ENCODE peak calls at places on chromosomes 3 and 15, in five cellular contexts. W is ovary, B is IMR-90, Q is GM23248, C is heart left ventricle. J is an unnamed sample. For H3K27me3, the result is how much of the 10 kb centered on the place peaks cover.

GRCh38 chr3:130626021-130626420 is 109.0 kb downstream of the COL6A6 start:
- DNase-seq in W (no peak), C (no peak), Q (peak), B (peak), J (no peak)

GRCh38 chr15:51727141-51727897 is 10.1 kb downstream of the LYSMD2 start:
- DNase-seq in W (no peak), Q (peak), B (peak), C (no peak), J (no peak)

GRCh38 chr3:17070560-17070959 is 185.8 kb downstream of the PLCL2 start:
- DNase-seq in B (peak), Q (peak), C (peak), W (peak), J (peak)

GRCh38 chr15:76844096-76844495 is 61.0 kb downstream of the SCAPER start:
- DNase-seq in B (peak), W (no peak), C (no peak), Q (peak), J (no peak)

GRCh38 chr15:45795487-45796069 is 160.7 kb downstream of the SQOR start:
- DNase-seq in W (no peak), C (peak), B (peak), Q (peak), J (peak)

GRCh38 chr15:48040166-48040817 is 80.5 kb upstream of the SLC24A5 start:
- DNase-seq in B (peak), C (no peak), Q (peak), W (no peak), J (no peak)

GRCh38 chr3:15361494-15362214 is 29.3 kb upstream of the SH3BP5 start:
- DNase-seq in C (no peak), B (peak), W (no peak), Q (peak), J (peak)

GRCh38 chr3:126568776-126569342 is 10.1 kb upstream of the C3orf22 start:
- DNase-seq in C (no peak), W (no peak), B (no peak), Q (no peak), J (peak)

GRCh38 chr3:116339441-116340028 is 105.8 kb downstream of the LSAMP start:
- DNase-seq in W (no peak), Q (peak), B (peak), C (no peak), J (peak)

GRCh38 chr3:125556314-125556713 is 36.3 kb upstream of the SNX4 start:
- DNase-seq in B (peak), C (no peak), W (no peak), Q (peak), J (no peak)

GRCh38 chr15:28984421-28985375 is 98.9 kb downstream of the APBA2 start:
- DNase-seq in W (peak), C (no peak), Q (peak), B (peak), J (peak)

GRCh38 chr3:127953092-127953491 is 38.1 kb downstream of the KBTBD12 start:
- DNase-seq in W (no peak), B (peak), Q (peak), C (no peak), J (no peak)

GRCh38 chr3:151794080-151794479 is 19.8 kb upstream of the AADAC start:
- DNase-seq in B (no peak), W (no peak), C (no peak), Q (no peak), J (no peak)

GRCh38 chr3:23981955-23982354 is 36.9 kb downstream of the NR1D2 start:
- DNase-seq in B (no peak), Q (no peak), W (no peak), C (no peak), J (peak)

GRCh38 chr3:42533161-42533897 is 30.9 kb downstream of the VIPR1 start:
- DNase-seq in Q (no peak), W (no peak), C (no peak), B (no peak), J (peak)

GRCh38 chr3:38164966-38165721 is at the start of gene OXSR1:
- DNase-seq in B (peak), W (peak), Q (peak), C (peak), J (peak)

GRCh38 chr3:149717391-149718056 is 34.8 kb downstream of the COMMD2 start:
- DNase-seq in Q (peak), C (peak), W (peak), B (peak), J (peak)

GRCh38 chr15:49036650-49037545 is 9.3 kb downstream of the SECISBP2L start:
- DNase-seq in C (no peak), Q (peak), B (peak), W (no peak), J (no peak)

GRCh38 chr15:65460948-65461347 is 38.2 kb upstream of the IGDCC4 start:
- DNase-seq in C (no peak), B (peak), Q (peak), W (no peak), J (no peak)

GRCh38 chr3:119700269-119700919 is 2.4 kb upstream of the CFAP91 start:
- DNase-seq in C (peak), B (peak), Q (peak), W (no peak), J (no peak)

GRCh38 chr15:66390670-66391069 is 4.0 kb downstream of the MAP2K1 start:
- DNase-seq in Q (no peak), C (no peak), B (no peak), W (no peak), J (no peak)

DNA sequence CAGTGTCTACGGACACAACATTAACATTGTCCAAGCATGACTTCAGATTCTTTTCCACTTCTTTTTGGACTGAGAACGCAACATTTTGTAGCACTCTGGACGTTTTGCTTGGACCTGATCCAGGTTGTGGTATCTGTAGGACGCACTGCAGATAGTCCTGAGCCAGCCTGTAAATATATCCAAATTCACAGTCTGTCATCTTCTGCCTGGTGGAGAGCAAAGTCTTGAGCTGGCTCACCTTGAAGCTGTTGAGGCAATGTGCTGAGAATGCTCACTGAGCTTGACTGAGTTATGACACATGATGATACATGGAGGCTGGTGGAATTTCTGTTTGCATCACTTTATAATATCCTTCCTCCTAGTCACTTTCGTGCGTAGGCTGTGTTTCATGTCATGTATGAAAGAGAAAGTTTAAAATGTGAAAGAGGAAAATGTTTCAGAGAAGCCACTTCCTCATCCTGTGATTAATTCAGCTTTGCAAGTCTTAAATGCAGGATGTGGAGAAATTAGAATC is at the start of gene BCL2A1:
- DNase-seq in B (peak), C (no peak), Q (peak), W (no peak), J (no peak)
- H3K4me3 ChIP-seq in B (peak), C (no peak), Q (peak), W (no peak), J (no peak)

DNA sequence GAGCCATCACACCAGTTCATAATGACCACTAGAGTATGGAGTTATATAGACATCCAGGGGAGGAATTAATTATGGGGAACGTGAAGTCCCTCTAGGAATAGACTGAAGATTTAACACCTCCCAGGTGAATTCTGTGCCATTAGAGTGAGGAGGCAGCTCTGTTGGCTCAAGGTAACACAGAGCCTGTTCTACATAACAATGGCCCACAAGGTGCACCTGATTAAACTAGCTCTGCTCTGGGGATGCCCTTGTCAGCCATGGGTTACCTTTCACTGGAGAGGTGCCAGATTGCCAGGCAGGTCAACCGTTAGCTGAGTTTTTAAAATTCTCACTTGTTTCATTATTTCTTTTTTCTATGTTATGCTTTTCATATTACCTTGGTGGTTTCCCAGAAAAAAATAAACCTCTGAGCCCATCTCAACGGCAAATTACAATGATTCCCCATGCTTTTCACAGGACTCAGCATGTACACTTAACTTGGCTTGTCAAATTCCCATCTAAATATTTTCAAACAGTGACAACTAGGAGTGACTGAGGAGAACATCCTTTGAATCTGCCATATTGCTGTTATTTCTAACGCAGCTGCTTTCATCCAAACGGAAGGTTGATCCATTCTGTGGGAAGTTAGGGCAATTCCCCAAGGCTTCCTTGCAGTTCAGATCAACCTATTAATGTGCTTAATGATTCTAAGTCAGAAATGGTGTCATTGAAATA is 512.9 kb downstream of the MCTP2 start:
- DNase-seq in C (no peak), B (no peak), W (no peak), Q (no peak), J (peak)
- H3K27me3 ChIP-seq in C (under half), B (under half), W (under half), Q (under half), J (under half)

DNA sequence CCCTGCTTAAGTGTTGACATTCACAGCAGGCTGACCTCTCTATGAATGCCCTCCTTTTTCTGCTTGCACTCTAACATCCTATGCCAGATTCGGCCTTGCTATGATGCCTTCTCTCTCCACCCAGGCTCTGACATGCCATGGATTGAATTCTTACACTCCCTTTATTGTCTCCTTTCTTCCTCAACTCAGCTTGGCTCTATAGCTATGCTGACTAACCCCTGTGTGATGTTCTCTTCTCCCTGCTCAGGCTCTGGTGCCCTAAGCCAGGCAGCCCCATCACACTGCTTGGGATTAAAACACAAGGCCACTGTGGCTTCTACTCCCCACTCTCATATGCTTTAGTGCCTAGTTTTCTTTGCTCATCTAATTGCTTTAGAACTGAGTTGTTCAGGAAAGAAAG is 563.7 kb downstream of the NSUN3 start:
- DNase-seq in W (no peak), C (no peak), Q (no peak), B (no peak), J (peak)
- H3K4me3 ChIP-seq in W (no peak), C (no peak), Q (no peak), B (no peak), J (no peak)

DNA sequence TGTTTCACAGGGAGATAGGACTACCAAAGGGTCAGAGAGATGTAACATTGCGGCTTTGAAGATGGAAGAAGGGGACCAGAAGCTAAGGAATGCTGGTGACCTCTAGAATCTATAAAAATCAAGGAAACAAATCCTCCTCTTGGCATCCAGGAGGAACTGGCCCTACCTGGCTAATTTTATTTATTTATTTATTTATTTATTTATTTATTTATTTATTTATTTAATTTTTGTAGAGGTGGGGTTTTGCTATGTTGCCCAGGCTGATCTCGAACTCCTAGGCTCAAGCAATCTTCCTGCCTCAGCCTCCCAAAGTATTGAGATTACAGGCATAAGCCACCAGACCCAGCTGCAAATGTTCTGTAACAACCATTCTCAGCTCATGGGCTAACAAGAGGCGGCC is 19.7 kb downstream of the MYL3 start:
- DNase-seq in C (no peak), B (no peak), W (no peak), Q (no peak), J (no peak)
- H3K27me3 ChIP-seq in C (under half), B (under half), W (under half), Q (under half), J (under half)

GRCh38 chr15:64072812-64073211 is 20.8 kb downstream of the CIAO2A start:
- DNase-seq in Q (no peak), B (no peak), W (no peak), C (no peak), J (no peak)
- H3K4me3 ChIP-seq in Q (no peak), B (no peak), W (no peak), C (no peak), J (no peak)

J was measured in endodermal cell.